ENCODE peak calls at places on chromosomes 3 and 15, in four cellular contexts. V is HepG2, K is HCT116, X is K562. Q is an unnamed sample.

GRCh38 chr15:47466357-47466756 is 250.9 kb upstream of the SEMA6D start:
- DNase-seq in V (no peak), K (no peak), X (no peak), Q (no peak)

GRCh38 chr15:78673476-78673875 is 32.5 kb upstream of the CHRNB4 start:
- DNase-seq in V (no peak), K (no peak), X (no peak), Q (no peak)

GRCh38 chr15:99408236-99409096 is 157.2 kb downstream of the LRRC28 start:
- DNase-seq in V (no peak), K (no peak), X (no peak), Q (no peak)

GRCh38 chr15:77544162-77544561 is 88.5 kb downstream of the LINGO1 start:
- DNase-seq in V (no peak), K (no peak), X (no peak), Q (no peak)

GRCh38 chr15:48005921-48006541 is 114.8 kb upstream of the SLC24A5 start:
- DNase-seq in V (no peak), K (no peak), X (no peak), Q (no peak)

GRCh38 chr3:7964899-7965298 is 536.7 kb upstream of the LMCD1 start:
- DNase-seq in V (no peak), K (no peak), X (no peak), Q (no peak)

GRCh38 chr3:188284455-188285212 is 130.7 kb downstream of the LPP start:
- DNase-seq in V (no peak), K (no peak), X (no peak), Q (no peak)

GRCh38 chr3:33831053-33831452 is 32.6 kb downstream of the PDCD6IP start:
- DNase-seq in V (no peak), K (no peak), X (no peak), Q (no peak)

GRCh38 chr3:143808999-143809700 is 39.1 kb downstream of the SLC9A9 start:
- DNase-seq in V (no peak), K (no peak), X (no peak), Q (no peak)

GRCh38 chr15:61188168-61188567 is 40.9 kb downstream of the RORA start:
- DNase-seq in V (no peak), K (no peak), X (no peak), Q (no peak)

GRCh38 chr3:162780313-162780712 is 1283.7 kb downstream of the OTOL1 start:
- DNase-seq in V (no peak), K (no peak), X (no peak), Q (no peak)

GRCh38 chr3:70973558-70973957 is 610.0 kb downstream of the FOXP1 start:
- DNase-seq in V (no peak), K (no peak), X (no peak), Q (no peak)

GRCh38 chr3:106457278-106458210 is 588.7 kb upstream of the CBLB start:
- DNase-seq in V (no peak), K (no peak), X (peak), Q (peak)

GRCh38 chr15:60421544-60421943 is 23.8 kb upstream of the ANXA2 start:
- DNase-seq in V (no peak), K (no peak), X (no peak), Q (no peak)

GRCh38 chr3:134864644-134865043 is 69.6 kb downstream of the EPHB1 start:
- DNase-seq in V (no peak), K (no peak), X (no peak), Q (no peak)

GRCh38 chr3:16300881-16301359 is 35.9 kb downstream of the OXNAD1 start:
- DNase-seq in V (no peak), K (no peak), X (no peak), Q (peak)

GRCh38 chr3:161177996-161178395 is 43.1 kb upstream of the NMD3 start:
- DNase-seq in V (no peak), K (no peak), X (no peak), Q (no peak)

GRCh38 chr15:62306851-62307504 is 141.9 kb upstream of the C2CD4B start:
- DNase-seq in V (peak), K (peak), X (peak), Q (no peak)

GRCh38 chr3:166455724-166456123 is 618.5 kb upstream of the BCHE start:
- DNase-seq in V (no peak), K (no peak), X (no peak), Q (no peak)

GRCh38 chr3:140557476-140557875 is 120.4 kb upstream of the TRIM42 start:
- DNase-seq in V (no peak), K (no peak), X (no peak), Q (no peak)

GRCh38 chr3:123655400-123655799 is 70.5 kb upstream of the HACD2 start:
- DNase-seq in V (no peak), K (no peak), X (no peak), Q (no peak)

GRCh38 chr3:123652346-123652984 is 67.6 kb upstream of the HACD2 start:
- DNase-seq in V (peak), K (peak), X (peak), Q (no peak)

GRCh38 chr3:123651449-123652345 is 66.8 kb upstream of the HACD2 start:
- DNase-seq in V (no peak), K (no peak), X (no peak), Q (no peak)

GRCh38 chr3:123648696-123649405 is 64.0 kb upstream of the HACD2 start:
- DNase-seq in V (no peak), K (no peak), X (no peak), Q (no peak)

GRCh38 chr3:123650101-123650500 is 65.2 kb upstream of the HACD2 start:
- DNase-seq in V (no peak), K (no peak), X (no peak), Q (no peak)
- TF ChIP-seq SP1 in V (no peak), K (no peak), X (no peak), Q (no peak)

GRCh38 chr3:38015485-38015884 is 14.0 kb downstream of the PLCD1 start:
- DNase-seq in V (no peak), K (no peak), X (no peak), Q (no peak)

GRCh38 chr3:38016410-38016809 is 13.0 kb downstream of the PLCD1 start:
- DNase-seq in V (no peak), K (no peak), X (no peak), Q (no peak)

GRCh38 chr3:38015984-38016383 is 13.5 kb downstream of the PLCD1 start:
- DNase-seq in V (no peak), K (no peak), X (no peak), Q (no peak)

GRCh38 chr3:38017445-38018295 is 11.8 kb downstream of the PLCD1 start:
- DNase-seq in V (no peak), K (no peak), X (peak), Q (no peak)

GRCh38 chr3:38016847-38017444 is 12.5 kb downstream of the PLCD1 start:
- DNase-seq in V (no peak), K (no peak), X (no peak), Q (no peak)
- TF ChIP-seq ZBTB33 in V (no peak), K (no peak), X (no peak), Q (no peak)

GRCh38 chr15:66654718-66655375 is 47.2 kb upstream of the SMAD6 start:
- DNase-seq in V (no peak), K (no peak), X (peak), Q (no peak)
- TF ChIP-seq CEBPB in V (no peak), K (no peak), X (no peak), Q (no peak)

GRCh38 chr15:23397779-23398178 is 43.2 kb downstream of the GOLGA8S start:
- DNase-seq in V (no peak), K (no peak), X (no peak), Q (no peak)
- TF ChIP-seq SP1 in V (no peak), K (no peak), X (no peak), Q (no peak)

GRCh38 chr3:13579089-13579488 is 30.2 kb downstream of the FBLN2 start:
- DNase-seq in V (no peak), K (no peak), X (peak), Q (no peak)
- TF ChIP-seq ZBTB33 in V (no peak), K (no peak), X (no peak), Q (no peak)

GRCh38 chr3:125045965-125046364 is 9.8 kb downstream of the HEG1 start:
- DNase-seq in V (no peak), K (no peak), X (no peak), Q (no peak)

GRCh38 chr3:125045194-125045593 is 10.6 kb downstream of the HEG1 start:
- DNase-seq in V (no peak), K (no peak), X (no peak), Q (no peak)

GRCh38 chr3:125051205-125051604 is 4.6 kb downstream of the HEG1 start:
- DNase-seq in V (no peak), K (no peak), X (no peak), Q (no peak)

GRCh38 chr3:125050486-125051172 is 5.2 kb downstream of the HEG1 start:
- DNase-seq in V (no peak), K (no peak), X (no peak), Q (no peak)

DNA sequence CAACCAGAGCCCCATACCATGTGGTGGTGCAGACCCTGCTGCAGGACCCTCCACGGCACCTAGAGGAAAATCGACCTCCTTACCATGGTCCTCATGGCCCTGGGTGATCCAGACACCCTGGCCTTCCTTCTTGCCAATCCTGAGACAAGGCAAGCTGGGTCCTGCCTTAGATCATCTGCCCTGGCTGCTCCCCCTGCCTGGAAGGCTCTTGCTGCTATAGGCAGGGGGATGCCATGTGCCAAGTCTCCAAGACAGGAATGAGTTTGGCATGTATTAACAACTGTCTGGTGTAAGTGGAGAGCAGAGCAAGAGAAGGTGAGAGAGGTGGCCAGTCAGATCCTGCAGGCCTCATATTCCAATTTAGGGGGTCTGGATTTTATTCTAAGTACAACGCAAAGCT is 7.5 kb downstream of the HEG1 start:
- DNase-seq in V (no peak), K (no peak), X (no peak), Q (no peak)
- TF ChIP-seq CEBPB in V (no peak), K (no peak), X (no peak), Q (no peak)

DNA sequence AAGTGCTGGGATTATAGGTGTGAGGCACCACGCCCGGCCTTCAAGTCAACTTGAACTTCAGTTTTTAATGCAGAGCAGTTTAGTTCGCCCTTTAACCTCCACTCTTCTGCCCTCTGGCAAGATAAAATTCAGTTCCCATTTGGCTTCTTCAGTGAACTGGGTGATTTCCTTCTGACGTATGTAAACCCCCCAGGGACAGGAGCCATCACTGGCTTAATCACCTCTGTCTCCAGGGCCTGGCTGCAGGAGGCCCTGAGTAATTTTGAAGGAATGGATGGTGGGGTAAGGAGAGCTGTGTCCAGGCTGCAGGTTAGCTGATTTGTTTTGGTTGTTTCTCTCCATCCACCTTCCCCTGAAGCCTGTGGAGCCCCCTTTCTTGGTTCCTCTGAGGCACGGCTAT is 11.9 kb downstream of the MCM2 start:
- DNase-seq in V (no peak), K (no peak), X (no peak), Q (no peak)
- TF ChIP-seq SP1 in V (no peak), K (no peak), X (no peak), Q (no peak)

GRCh38 chr3:50156991-50157493 is 1.9 kb downstream of the SEMA3F start:
- DNase-seq in V (no peak), K (no peak), X (peak), Q (no peak)

GRCh38 chr3:50155891-50156290 is 767 bp downstream of the SEMA3F start:
- DNase-seq in V (no peak), K (no peak), X (no peak), Q (no peak)

GRCh38 chr3:50158747-50159146 is 3.6 kb downstream of the SEMA3F start:
- DNase-seq in V (no peak), K (no peak), X (no peak), Q (no peak)

GRCh38 chr3:50156549-50156948 is 1.4 kb downstream of the SEMA3F start:
- DNase-seq in V (no peak), K (no peak), X (no peak), Q (no peak)

GRCh38 chr3:50157821-50158556 is 2.9 kb downstream of the SEMA3F start:
- DNase-seq in V (no peak), K (no peak), X (peak), Q (no peak)
- TF ChIP-seq ZBTB33 in V (no peak), K (no peak), X (no peak), Q (no peak)

DNA sequence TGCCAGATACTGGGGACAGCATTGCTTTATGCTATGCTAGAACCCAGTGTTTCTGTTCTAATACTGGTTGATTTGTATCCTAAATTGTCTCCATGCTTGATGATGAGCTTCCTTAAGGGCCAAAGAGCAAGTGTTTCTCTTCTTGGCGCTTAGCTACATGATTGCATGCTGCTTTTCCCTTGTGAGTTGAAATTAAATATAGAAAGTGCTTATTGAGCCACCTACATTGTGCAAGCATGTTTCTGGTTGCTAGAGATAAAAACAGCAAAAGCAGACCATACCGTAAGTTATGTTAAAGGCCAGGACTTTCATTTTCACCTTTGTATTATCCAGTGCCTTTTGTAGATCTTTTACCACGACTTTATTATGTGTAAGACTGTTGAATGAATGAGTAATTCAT is 42.0 kb upstream of the CCNB2 start:
- DNase-seq in V (no peak), K (no peak), X (no peak), Q (no peak)
- TF ChIP-seq CEBPB in V (no peak), K (no peak), X (peak), Q (no peak)